ENCODE peak calls at places on chromosome 19, in five cellular contexts. O, A, N, S and E are unnamed samples.
A peak's percentile ranks its signal among the peaks of the same experiment; 100 is the strongest.

GRCh38 chr19:12952488-12953455 is 4.3 kb downstream of the GADD45GIP1 start:
- DNase-seq in O (peak; percentile 35), A (peak; percentile 64), N (no peak), S (peak; percentile 79), E (no peak)

GRCh38 chr19:52946322-52947310 is 16.1 kb downstream of the ZNF816 start:
- DNase-seq in O (peak; percentile 40), A (peak; percentile 94), N (no peak), S (peak; percentile 54), E (no peak)

GRCh38 chr19:19651076-19651475 is 7.6 kb upstream of the GMIP start:
- DNase-seq in O (no peak), A (no peak), N (no peak), S (no peak), E (no peak)

GRCh38 chr19:35955881-35956634 is 19.9 kb downstream of the LRFN3 start:
- DNase-seq in O (no peak), A (no peak), N (no peak), S (no peak), E (no peak)

GRCh38 chr19:17292301-17293074 is 10.7 kb downstream of the ABHD8 start:
- DNase-seq in O (peak; percentile 89), A (peak; percentile 95), N (peak; percentile 88), S (peak; percentile 93), E (peak; percentile 28)

GRCh38 chr19:3556978-3557460 is 367 bp downstream of the MFSD12 start:
- DNase-seq in O (peak; percentile 66), A (peak; percentile 74), N (peak; percentile 55), S (peak; percentile 74), E (no peak)

GRCh38 chr19:17658666-17659065 is 29.5 kb downstream of the UNC13A start:
- DNase-seq in O (no peak), A (no peak), N (no peak), S (no peak), E (no peak)

GRCh38 chr19:7789447-7789846 is 26.4 kb downstream of the CLEC4M start:
- DNase-seq in O (no peak), A (peak; percentile 89), N (no peak), S (peak; percentile 17), E (no peak)

GRCh38 chr19:2607712-2608601 is 94.5 kb downstream of the GNG7 start:
- DNase-seq in O (no peak), A (no peak), N (no peak), S (no peak), E (no peak)

GRCh38 chr19:42023121-42023942 is 29.3 kb upstream of the ATP1A3 start:
- DNase-seq in O (peak; percentile 17), A (peak; percentile 92), N (peak; percentile 48), S (peak; percentile 63), E (no peak)

GRCh38 chr19:3710265-3710812 is 2.2 kb downstream of the TJP3 start:
- DNase-seq in O (peak; percentile 54), A (peak; percentile 70), N (peak; percentile 30), S (peak; percentile 20), E (peak; percentile 92)

GRCh38 chr19:3833578-3834348 is 35.1 kb downstream of the ZFR2 start:
- DNase-seq in O (no peak), A (no peak), N (no peak), S (peak; percentile 22), E (no peak)

GRCh38 chr19:17772172-17772571 is 20.9 kb downstream of the FCHO1 start:
- DNase-seq in O (no peak), A (no peak), N (peak; percentile 61), S (no peak), E (no peak)

GRCh38 chr19:40388486-40388885 is 1.5 kb downstream of the HIPK4 start:
- DNase-seq in O (no peak), A (no peak), N (no peak), S (no peak), E (no peak)

GRCh38 chr19:54587026-54587425 is 6.4 kb upstream of the LILRA1 start:
- DNase-seq in O (no peak), A (no peak), N (no peak), S (no peak), E (no peak)

GRCh38 chr19:35038623-35039512 is 2.7 kb upstream of the HPN start:
- DNase-seq in O (no peak), A (no peak), N (peak; percentile 43), S (peak; percentile 44), E (no peak)

GRCh38 chr19:6935069-6935468 is 47.7 kb downstream of the ADGRE1 start:
- DNase-seq in O (no peak), A (no peak), N (no peak), S (no peak), E (no peak)

GRCh38 chr19:31352296-31352781 is 3.1 kb upstream of the TSHZ3 start:
- DNase-seq in O (no peak), A (peak; percentile 64), N (no peak), S (peak; percentile 19), E (no peak)
- H3K4me3 ChIP-seq in O (peak overlapping the region; percentile 85), A (peak overlapping the region; percentile 51), N (no peak overlapping the region), S (no peak overlapping the region), E (no peak overlapping the region)

GRCh38 chr19:33150852-33151518 is 19.1 kb downstream of the WDR88 start:
- DNase-seq in O (no peak), A (peak; percentile 22), N (no peak), S (no peak), E (no peak)
- TF ChIP-seq CTCF in O (no peak), A (no peak), N (no peak), S (no peak), E (no peak)

GRCh38 chr19:49213791-49214190 is 56.2 kb downstream of the TRPM4 start:
- DNase-seq in O (no peak), A (peak; percentile 77), N (peak; percentile 16), S (no peak), E (no peak)

GRCh38 chr19:49212302-49212701 is 54.7 kb downstream of the TRPM4 start:
- DNase-seq in O (no peak), A (no peak), N (no peak), S (no peak), E (no peak)

GRCh38 chr19:49214701-49215100 is 57.1 kb downstream of the TRPM4 start:
- DNase-seq in O (no peak), A (no peak), N (no peak), S (no peak), E (no peak)

GRCh38 chr19:49210901-49211451 is 53.4 kb downstream of the TRPM4 start:
- DNase-seq in O (no peak), A (no peak), N (no peak), S (no peak), E (no peak)

DNA sequence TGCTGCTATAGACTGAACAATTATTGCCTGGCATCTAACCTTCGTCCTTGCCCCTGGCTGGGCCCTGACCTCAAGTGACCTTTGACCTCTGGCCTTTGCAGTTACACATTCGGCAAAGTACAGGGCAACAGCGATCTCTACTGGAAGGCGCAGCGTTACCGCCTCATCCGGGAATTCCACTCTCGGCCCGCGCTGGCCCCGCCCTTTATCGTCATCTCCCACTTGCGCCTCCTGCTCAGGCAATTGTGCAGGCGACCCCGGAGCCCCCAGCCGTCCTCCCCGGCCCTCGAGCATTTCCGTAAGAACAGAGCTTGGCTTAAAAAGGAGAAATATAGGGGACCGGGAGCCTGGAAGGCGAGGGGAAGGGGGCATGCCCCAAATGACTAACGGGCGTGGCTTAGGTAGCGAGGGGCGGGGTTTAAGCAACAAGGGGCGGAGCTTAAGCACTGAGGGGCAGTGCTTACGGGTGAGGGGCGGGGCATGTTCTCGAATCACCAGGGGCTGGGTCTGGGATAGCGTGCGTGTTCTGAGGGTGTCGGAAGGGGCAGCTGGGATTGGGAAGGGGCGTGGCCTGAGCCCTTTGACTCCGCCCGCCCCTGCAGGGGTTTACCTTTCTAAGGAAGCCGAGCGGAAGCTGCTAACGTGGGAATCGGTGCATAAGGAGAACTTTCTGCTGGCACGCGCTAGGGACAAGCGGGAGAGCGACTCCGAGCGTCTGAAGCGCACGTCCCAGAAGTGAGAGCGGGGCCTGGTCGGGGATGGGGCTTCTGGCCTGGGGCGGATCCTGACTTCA is 52.7 kb downstream of the TRPM4 start:
- DNase-seq in O (no peak), A (peak; percentile 99), N (peak; percentile 14), S (peak; percentile 69), E (no peak)
- H3K4me3 ChIP-seq in O (no peak overlapping the region), A (no peak overlapping the region), N (no peak overlapping the region), S (no peak overlapping the region), E (no peak overlapping the region)

GRCh38 chr19:49863935-49864320 is 3.4 kb downstream of the PNKP start:
- DNase-seq in O (no peak), A (no peak), N (no peak), S (no peak), E (no peak)

GRCh38 chr19:49861127-49861526 is 6.2 kb downstream of the PNKP start:
- DNase-seq in O (no peak), A (peak; percentile 77), N (no peak), S (no peak), E (peak; percentile 27)

GRCh38 chr19:49861541-49862410 is 5.6 kb downstream of the PNKP start:
- DNase-seq in O (no peak), A (no peak), N (no peak), S (no peak), E (peak; percentile 19)

GRCh38 chr19:49863254-49863934 is 4.0 kb downstream of the PNKP start:
- DNase-seq in O (no peak), A (no peak), N (no peak), S (no peak), E (no peak)

DNA sequence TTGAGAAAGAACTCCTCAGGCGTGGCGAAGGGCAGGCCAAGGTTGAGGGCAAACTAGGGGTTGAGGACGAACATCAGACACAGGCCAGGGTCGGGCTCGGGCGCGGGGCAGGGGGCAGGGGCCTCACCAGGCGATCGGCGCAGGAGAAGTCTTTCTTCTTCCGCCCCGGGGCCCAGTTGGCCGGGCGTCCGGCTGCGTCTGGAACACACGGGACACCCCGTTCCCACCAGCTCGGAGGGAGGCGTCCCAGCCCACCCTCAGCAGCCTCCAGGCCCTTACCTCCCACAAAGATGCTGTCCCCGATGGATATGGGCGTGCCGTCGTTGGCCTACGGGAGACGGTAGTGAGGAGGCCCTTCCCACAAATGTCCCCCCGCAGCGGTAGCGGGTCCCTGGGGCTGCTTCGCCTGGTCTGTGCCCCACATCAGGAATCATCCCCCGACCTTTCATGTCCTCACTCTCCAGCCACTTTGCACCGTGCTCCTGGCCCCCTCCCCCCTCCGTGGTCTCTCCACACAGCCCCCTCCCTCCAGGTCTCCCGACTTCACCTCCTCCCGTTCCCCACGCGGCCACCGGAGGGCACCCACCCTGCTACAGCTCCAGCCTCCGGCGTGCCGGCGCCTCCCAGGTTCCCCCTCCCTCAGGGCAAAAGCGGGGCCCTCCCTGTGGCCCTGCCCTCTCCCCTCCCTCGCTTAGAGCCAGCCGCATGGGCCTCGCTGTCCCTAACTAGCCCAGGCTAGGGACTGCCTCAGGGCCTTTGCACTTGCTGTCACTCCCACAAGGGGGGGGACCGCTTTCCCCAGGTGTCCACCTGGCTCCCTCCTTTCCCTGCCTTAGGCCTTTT is 4.7 kb downstream of the PNKP start:
- DNase-seq in O (no peak), A (peak; percentile 89), N (peak; percentile 58), S (peak; percentile 77), E (no peak)
- TF ChIP-seq CTCF in O (peak; percentile 37), A (peak; percentile 67), N (peak; percentile 30), S (peak; percentile 50), E (peak; percentile 26)

GRCh38 chr19:38713227-38713649 is 31.0 kb downstream of the CAPN12 start:
- DNase-seq in O (peak; percentile 41), A (no peak), N (no peak), S (no peak), E (no peak)
- H3K4me3 ChIP-seq in O (no peak overlapping the region), A (no peak overlapping the region), N (no peak overlapping the region), S (no peak overlapping the region), E (no peak overlapping the region)